ENCODE peak calls at places on chromosomes 4 and X, in five cellular contexts. G is astrocyte, W is lower lobe of right lung, N is Peyer's patch, C is breast epithelium. V is an unnamed sample.
A peak's percentile ranks its signal among the peaks of the same experiment; 100 is the strongest.

GRCh38 chrX:69066966-69067525 is 98.2 kb downstream of the PJA1 start:
- DNase-seq in G (peak; percentile 37), W (no peak), N (no peak), C (no peak), V (no peak)

GRCh38 chr4:110049951-110050925 is 137.6 kb downstream of the EGF start:
- DNase-seq in G (no peak), W (no peak), N (no peak), C (no peak), V (no peak)

GRCh38 chrX:5965406-5965805 is 263.3 kb downstream of the NLGN4X start:
- DNase-seq in G (no peak), W (no peak), N (no peak), C (no peak), V (no peak)

GRCh38 chrX:41457618-41458192 is 10.6 kb downstream of the NYX start:
- DNase-seq in G (no peak), W (no peak), N (no peak), C (no peak), V (no peak)

GRCh38 chr4:185920171-185920570 is 108.2 kb upstream of the SORBS2 start:
- DNase-seq in G (peak; percentile 60), W (no peak), N (no peak), C (no peak), V (no peak)

GRCh38 chr4:2825740-2826139 is 17.9 kb upstream of the ADD1 start:
- DNase-seq in G (no peak), W (peak; percentile 44), N (no peak), C (peak; percentile 19), V (no peak)

GRCh38 chr4:109803924-109804571 is 2.2 kb upstream of the CFI start:
- DNase-seq in G (peak; percentile 58), W (no peak), N (no peak), C (no peak), V (no peak)

GRCh38 chr4:26003072-26003471 is 89.1 kb downstream of the SMIM20 start:
- DNase-seq in G (no peak), W (no peak), N (no peak), C (no peak), V (no peak)

GRCh38 chr4:10239982-10240654 is 123.5 kb upstream of the WDR1 start:
- DNase-seq in G (no peak), W (no peak), N (no peak), C (no peak), V (no peak)

GRCh38 chr4:146061610-146062324 is 113.8 kb upstream of the LSM6 start:
- DNase-seq in G (no peak), W (no peak), N (no peak), C (no peak), V (no peak)

GRCh38 chr4:48167538-48168263 is 33.7 kb upstream of the TXK start:
- DNase-seq in G (no peak), W (no peak), N (no peak), C (no peak), V (no peak)

GRCh38 chr4:173195132-173195531 is 26.5 kb downstream of the GALNT7 start:
- DNase-seq in G (no peak), W (no peak), N (no peak), C (no peak), V (no peak)

GRCh38 chr4:173195708-173196107 is 27.1 kb downstream of the GALNT7 start:
- DNase-seq in G (no peak), W (no peak), N (no peak), C (no peak), V (no peak)

GRCh38 chr4:173192375-173193162 is 24.0 kb downstream of the GALNT7 start:
- DNase-seq in G (no peak), W (no peak), N (no peak), C (no peak), V (no peak)

GRCh38 chr4:173191623-173192041 is 23.0 kb downstream of the GALNT7 start:
- DNase-seq in G (peak; percentile 60), W (no peak), N (no peak), C (no peak), V (no peak)

GRCh38 chr4:173194175-173194574 is 25.6 kb downstream of the GALNT7 start:
- DNase-seq in G (no peak), W (no peak), N (no peak), C (no peak), V (no peak)
- H3K27ac ChIP-seq in G (no peak overlapping the region), W (no peak overlapping the region), N (no peak overlapping the region), C (no peak overlapping the region), V (no peak overlapping the region)

GRCh38 chrX:119692241-119693031 is 532 bp downstream of the SEPTIN6 start:
- DNase-seq in G (peak; percentile 23), W (peak; percentile 54), N (peak; percentile 54), C (no peak), V (no peak)
- H3K27ac ChIP-seq in G (no peak overlapping the region), W (peak overlapping the region; percentile 78), N (peak overlapping the region; percentile 82), C (peak overlapping the region; percentile 79), V (peak overlapping the region; percentile 67)

DNA sequence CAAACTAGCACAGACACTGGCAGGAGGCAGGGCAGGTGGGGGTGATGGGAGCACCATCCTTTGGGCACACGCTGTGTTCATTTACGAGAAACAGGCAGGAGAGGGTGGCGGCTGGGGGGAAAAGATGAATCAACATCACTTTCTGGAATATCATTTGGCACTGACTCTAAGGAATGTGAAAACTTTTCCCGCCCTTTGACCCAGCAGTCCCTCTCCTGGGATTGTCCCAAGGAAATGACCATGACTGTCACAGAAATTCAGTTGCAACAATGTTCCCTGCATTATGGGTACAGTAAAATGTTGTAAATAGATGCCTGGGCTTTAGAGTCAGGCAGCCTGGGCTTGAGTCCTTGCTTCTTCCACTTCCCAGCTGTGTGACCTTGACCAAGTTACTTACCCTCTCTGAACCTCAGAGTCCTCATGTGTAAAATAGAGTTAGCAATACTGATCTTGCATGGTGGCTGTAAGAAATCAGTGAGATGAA is 58.6 kb downstream of the ABLIM2 start:
- DNase-seq in G (no peak), W (no peak), N (no peak), C (no peak), V (no peak)
- H3K27ac ChIP-seq in G (no peak overlapping the region), W (no peak overlapping the region), N (no peak overlapping the region), C (peak overlapping the region; percentile 72), V (no peak overlapping the region)

DNA sequence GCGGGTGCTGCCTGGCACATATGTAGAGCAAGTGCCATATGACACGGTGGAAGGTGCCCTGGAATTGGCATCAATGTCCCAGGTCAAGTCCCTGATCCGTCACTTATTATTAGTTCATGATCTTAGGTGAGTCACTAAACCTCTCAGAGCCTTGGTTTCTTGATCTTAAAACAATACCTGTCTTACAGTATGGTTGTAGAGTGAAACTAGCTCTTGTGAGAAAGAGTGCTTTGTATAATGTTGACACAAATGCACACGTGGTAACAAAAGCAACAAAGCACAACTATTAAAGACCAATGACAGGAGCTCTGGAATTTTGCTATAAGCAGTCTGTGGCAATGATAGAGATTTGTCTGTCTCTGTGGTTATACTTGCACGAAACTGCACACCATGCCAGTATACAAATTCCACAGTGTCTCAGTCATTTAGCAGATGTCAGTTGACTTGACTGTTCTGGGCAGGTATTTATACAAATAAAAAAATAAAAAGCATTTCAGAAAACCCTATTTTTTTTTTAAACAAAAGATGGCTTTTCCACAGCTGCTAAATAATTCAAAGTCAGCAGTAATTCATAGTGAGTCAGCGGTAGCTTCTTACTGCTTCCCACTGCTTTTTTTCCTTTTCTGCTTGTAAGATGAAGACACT is 19.7 kb upstream of the ACSL1 start:
- DNase-seq in G (peak; percentile 71), W (no peak), N (no peak), C (no peak), V (no peak)
- H3K27ac ChIP-seq in G (peak overlapping the region; percentile 37), W (no peak overlapping the region), N (no peak overlapping the region), C (peak overlapping the region; percentile 61), V (no peak overlapping the region)

GRCh38 chrX:20140410-20140809 is 1.2 kb downstream of the EIF1AX start:
- DNase-seq in G (no peak), W (no peak), N (no peak), C (no peak), V (no peak)

GRCh38 chrX:20143111-20143510 is 1.5 kb upstream of the EIF1AX start:
- DNase-seq in G (no peak), W (no peak), N (no peak), C (no peak), V (no peak)

GRCh38 chrX:20143539-20143938 is 1.9 kb upstream of the EIF1AX start:
- DNase-seq in G (no peak), W (no peak), N (no peak), C (no peak), V (no peak)

GRCh38 chrX:20141281-20142220 is at the start of gene EIF1AX:
- DNase-seq in G (peak; percentile 98), W (peak; percentile 96), N (peak; percentile 95), C (peak; percentile 93), V (peak; percentile 99)

GRCh38 chrX:20139966-20140365 is 1.7 kb downstream of the EIF1AX start:
- DNase-seq in G (peak; percentile 67), W (no peak), N (no peak), C (no peak), V (no peak)
- H3K27ac ChIP-seq in G (peak overlapping the region; percentile 21), W (no peak overlapping the region), N (no peak overlapping the region), C (no peak overlapping the region), V (no peak overlapping the region)

GRCh38 chrX:96703816-96704215 is 19.2 kb downstream of the DIAPH2 start:
- DNase-seq in G (no peak), W (no peak), N (no peak), C (no peak), V (no peak)
- H3K27ac ChIP-seq in G (no peak overlapping the region), W (no peak overlapping the region), N (no peak overlapping the region), C (no peak overlapping the region), V (no peak overlapping the region)

GRCh38 chr4:165378398-165378762 is 428 bp upstream of the CPE start:
- DNase-seq in G (no peak), W (no peak), N (no peak), C (no peak), V (no peak)
- H3K27ac ChIP-seq in G (peak overlapping the region; percentile 57), W (peak overlapping the region; percentile 27), N (peak overlapping the region; percentile 61), C (peak overlapping the region; percentile 91), V (peak overlapping the region; percentile 94)

GRCh38 chrX:91434351-91435168 is at the start of gene PABPC5:
- DNase-seq in G (peak; percentile 76), W (peak; percentile 49), N (peak; percentile 47), C (peak; percentile 61), V (peak; percentile 52)

GRCh38 chrX:91435465-91435864 is 826 bp downstream of the PABPC5 start:
- DNase-seq in G (no peak), W (no peak), N (no peak), C (no peak), V (no peak)
- H3K27ac ChIP-seq in G (peak overlapping the region; percentile 42), W (peak overlapping the region; percentile 60), N (peak overlapping the region; percentile 78), C (peak overlapping the region; percentile 87), V (peak overlapping the region; percentile 59)